ENCODE peak calls at places on chromosomes 13 and 19, in ten cellular contexts. One of them, this sample, is unnamed. For H3K4me1, the result is how much of the 10 kb centered on the place peaks cover.

GRCh38 chr19:57559008-57559403 is 657 bp downstream of the ZNF550 start:
- DNase-seq in foreskin keratinocyte: no peak
- DNase-seq in SJSA1: peak
- DNase-seq in mammary epithelial cell: peak
- DNase-seq in mucosa of descending colon: peak
- DNase-seq in cardiac muscle cell: peak
- DNase-seq in Caco-2: peak
- DNase-seq in CD8-positive, alpha-beta memory T cell: no peak
- DNase-seq in IMR-90: no peak
- DNase-seq in thyroid gland: peak
- DNase-seq in this sample: no peak

GRCh38 chr19:1038995-1039645 is 787 bp upstream of the ABCA7 start:
- DNase-seq in mucosa of descending colon: no peak
- DNase-seq in IMR-90: peak
- DNase-seq in mammary epithelial cell: no peak
- DNase-seq in cardiac muscle cell: no peak
- DNase-seq in foreskin keratinocyte: no peak
- DNase-seq in Caco-2: no peak
- DNase-seq in CD8-positive, alpha-beta memory T cell: peak
- DNase-seq in thyroid gland: no peak
- DNase-seq in SJSA1: no peak
- DNase-seq in this sample: no peak

GRCh38 chr19:22605275-22606211 is 28.6 kb upstream of the ZNF492 start:
- DNase-seq in CD8-positive, alpha-beta memory T cell: no peak
- DNase-seq in mucosa of descending colon: no peak
- DNase-seq in foreskin keratinocyte: no peak
- DNase-seq in cardiac muscle cell: no peak
- DNase-seq in Caco-2: no peak
- DNase-seq in thyroid gland: no peak
- DNase-seq in IMR-90: no peak
- DNase-seq in mammary epithelial cell: no peak
- DNase-seq in SJSA1: no peak
- DNase-seq in this sample: peak

GRCh38 chr13:100648354-100648753 is 26.2 kb downstream of the TMTC4 start:
- DNase-seq in foreskin keratinocyte: no peak
- DNase-seq in mammary epithelial cell: no peak
- DNase-seq in CD8-positive, alpha-beta memory T cell: no peak
- DNase-seq in Caco-2: no peak
- DNase-seq in thyroid gland: no peak
- DNase-seq in IMR-90: peak
- DNase-seq in cardiac muscle cell: no peak
- DNase-seq in mucosa of descending colon: no peak
- DNase-seq in SJSA1: no peak
- DNase-seq in this sample: no peak

GRCh38 chr19:23281663-23282276 is 31.6 kb upstream of the ZNF724 start:
- DNase-seq in CD8-positive, alpha-beta memory T cell: no peak
- DNase-seq in IMR-90: no peak
- DNase-seq in mammary epithelial cell: no peak
- DNase-seq in cardiac muscle cell: no peak
- DNase-seq in thyroid gland: no peak
- DNase-seq in SJSA1: no peak
- DNase-seq in Caco-2: no peak
- DNase-seq in foreskin keratinocyte: no peak
- DNase-seq in mucosa of descending colon: no peak
- DNase-seq in this sample: no peak

GRCh38 chr19:35995655-35995993 is 636 bp downstream of the SDHAF1 start:
- DNase-seq in mucosa of descending colon: peak
- DNase-seq in CD8-positive, alpha-beta memory T cell: peak
- DNase-seq in cardiac muscle cell: peak
- DNase-seq in mammary epithelial cell: peak
- DNase-seq in Caco-2: peak
- DNase-seq in foreskin keratinocyte: no peak
- DNase-seq in thyroid gland: peak
- DNase-seq in SJSA1: peak
- DNase-seq in IMR-90: peak
- DNase-seq in this sample: peak

GRCh38 chr19:11421607-11422098 is 2.5 kb upstream of the RGL3 start:
- DNase-seq in Caco-2: no peak
- DNase-seq in cardiac muscle cell: peak
- DNase-seq in IMR-90: no peak
- DNase-seq in mammary epithelial cell: no peak
- DNase-seq in foreskin keratinocyte: no peak
- DNase-seq in mucosa of descending colon: peak
- DNase-seq in CD8-positive, alpha-beta memory T cell: peak
- DNase-seq in SJSA1: no peak
- DNase-seq in thyroid gland: peak
- DNase-seq in this sample: peak

GRCh38 chr19:409515-410242 is 732 bp upstream of the C2CD4C start:
- DNase-seq in mucosa of descending colon: no peak
- DNase-seq in CD8-positive, alpha-beta memory T cell: no peak
- DNase-seq in IMR-90: no peak
- DNase-seq in Caco-2: peak
- DNase-seq in mammary epithelial cell: no peak
- DNase-seq in SJSA1: peak
- DNase-seq in foreskin keratinocyte: no peak
- DNase-seq in thyroid gland: no peak
- DNase-seq in cardiac muscle cell: peak
- DNase-seq in this sample: no peak

GRCh38 chr13:48827709-48828108 is 148.0 kb upstream of the FNDC3A start:
- DNase-seq in thyroid gland: no peak
- DNase-seq in cardiac muscle cell: no peak
- DNase-seq in SJSA1: no peak
- DNase-seq in mammary epithelial cell: no peak
- DNase-seq in Caco-2: no peak
- DNase-seq in CD8-positive, alpha-beta memory T cell: no peak
- DNase-seq in IMR-90: no peak
- DNase-seq in mucosa of descending colon: no peak
- DNase-seq in foreskin keratinocyte: no peak
- DNase-seq in this sample: no peak

GRCh38 chr13:49664606-49665005 is 26.7 kb downstream of the EBPL start:
- DNase-seq in Caco-2: no peak
- DNase-seq in mammary epithelial cell: no peak
- DNase-seq in SJSA1: no peak
- DNase-seq in IMR-90: no peak
- DNase-seq in CD8-positive, alpha-beta memory T cell: no peak
- DNase-seq in mucosa of descending colon: no peak
- DNase-seq in cardiac muscle cell: no peak
- DNase-seq in foreskin keratinocyte: no peak
- DNase-seq in thyroid gland: no peak
- DNase-seq in this sample: no peak

GRCh38 chr13:19071161-19071936 is 110.3 kb downstream of the TUBA3C start:
- DNase-seq in IMR-90: no peak
- DNase-seq in thyroid gland: no peak
- DNase-seq in mucosa of descending colon: no peak
- DNase-seq in foreskin keratinocyte: no peak
- DNase-seq in CD8-positive, alpha-beta memory T cell: no peak
- DNase-seq in Caco-2: no peak
- DNase-seq in SJSA1: no peak
- DNase-seq in mammary epithelial cell: no peak
- DNase-seq in cardiac muscle cell: no peak
- DNase-seq in this sample: no peak
- H3K4me1 ChIP-seq in IMR-90: under half
- H3K4me1 ChIP-seq in thyroid gland: under half
- H3K4me1 ChIP-seq in mucosa of descending colon: under half
- H3K4me1 ChIP-seq in foreskin keratinocyte: under half
- H3K4me1 ChIP-seq in CD8-positive, alpha-beta memory T cell: under half
- H3K4me1 ChIP-seq in Caco-2: under half
- H3K4me1 ChIP-seq in SJSA1: under half
- H3K4me1 ChIP-seq in mammary epithelial cell: under half
- H3K4me1 ChIP-seq in cardiac muscle cell: under half
- H3K4me1 ChIP-seq in this sample: under half

GRCh38 chr13:110229905-110230563 is 76.9 kb downstream of the COL4A1 start:
- DNase-seq in mammary epithelial cell: no peak
- DNase-seq in SJSA1: no peak
- DNase-seq in Caco-2: no peak
- DNase-seq in IMR-90: no peak
- DNase-seq in cardiac muscle cell: no peak
- DNase-seq in foreskin keratinocyte: no peak
- DNase-seq in CD8-positive, alpha-beta memory T cell: no peak
- DNase-seq in mucosa of descending colon: no peak
- DNase-seq in thyroid gland: no peak
- DNase-seq in this sample: no peak

GRCh38 chr13:110227416-110227815 is 79.5 kb downstream of the COL4A1 start:
- DNase-seq in foreskin keratinocyte: no peak
- DNase-seq in mucosa of descending colon: no peak
- DNase-seq in CD8-positive, alpha-beta memory T cell: no peak
- DNase-seq in cardiac muscle cell: no peak
- DNase-seq in thyroid gland: no peak
- DNase-seq in mammary epithelial cell: no peak
- DNase-seq in IMR-90: no peak
- DNase-seq in SJSA1: peak
- DNase-seq in Caco-2: no peak
- DNase-seq in this sample: no peak

GRCh38 chr13:110227864-110228643 is 78.9 kb downstream of the COL4A1 start:
- DNase-seq in foreskin keratinocyte: no peak
- DNase-seq in mammary epithelial cell: no peak
- DNase-seq in IMR-90: no peak
- DNase-seq in CD8-positive, alpha-beta memory T cell: no peak
- DNase-seq in cardiac muscle cell: no peak
- DNase-seq in mucosa of descending colon: no peak
- DNase-seq in SJSA1: peak
- DNase-seq in Caco-2: no peak
- DNase-seq in thyroid gland: no peak
- DNase-seq in this sample: no peak

GRCh38 chr13:110230661-110231347 is 76.2 kb downstream of the COL4A1 start:
- DNase-seq in thyroid gland: no peak
- DNase-seq in IMR-90: no peak
- DNase-seq in SJSA1: peak
- DNase-seq in foreskin keratinocyte: no peak
- DNase-seq in Caco-2: no peak
- DNase-seq in CD8-positive, alpha-beta memory T cell: no peak
- DNase-seq in mucosa of descending colon: no peak
- DNase-seq in cardiac muscle cell: no peak
- DNase-seq in mammary epithelial cell: no peak
- DNase-seq in this sample: no peak

GRCh38 chr13:110228936-110229904 is 77.7 kb downstream of the COL4A1 start:
- DNase-seq in SJSA1: peak
- DNase-seq in thyroid gland: no peak
- DNase-seq in CD8-positive, alpha-beta memory T cell: no peak
- DNase-seq in cardiac muscle cell: no peak
- DNase-seq in mucosa of descending colon: no peak
- DNase-seq in mammary epithelial cell: no peak
- DNase-seq in IMR-90: no peak
- DNase-seq in foreskin keratinocyte: no peak
- DNase-seq in Caco-2: no peak
- DNase-seq in this sample: no peak
- H3K4me1 ChIP-seq in SJSA1: half or more
- H3K4me1 ChIP-seq in thyroid gland: under half
- H3K4me1 ChIP-seq in CD8-positive, alpha-beta memory T cell: under half
- H3K4me1 ChIP-seq in cardiac muscle cell: under half
- H3K4me1 ChIP-seq in mucosa of descending colon: under half
- H3K4me1 ChIP-seq in mammary epithelial cell: under half
- H3K4me1 ChIP-seq in IMR-90: under half
- H3K4me1 ChIP-seq in foreskin keratinocyte: under half
- H3K4me1 ChIP-seq in Caco-2: under half
- H3K4me1 ChIP-seq in this sample: under half

DNA sequence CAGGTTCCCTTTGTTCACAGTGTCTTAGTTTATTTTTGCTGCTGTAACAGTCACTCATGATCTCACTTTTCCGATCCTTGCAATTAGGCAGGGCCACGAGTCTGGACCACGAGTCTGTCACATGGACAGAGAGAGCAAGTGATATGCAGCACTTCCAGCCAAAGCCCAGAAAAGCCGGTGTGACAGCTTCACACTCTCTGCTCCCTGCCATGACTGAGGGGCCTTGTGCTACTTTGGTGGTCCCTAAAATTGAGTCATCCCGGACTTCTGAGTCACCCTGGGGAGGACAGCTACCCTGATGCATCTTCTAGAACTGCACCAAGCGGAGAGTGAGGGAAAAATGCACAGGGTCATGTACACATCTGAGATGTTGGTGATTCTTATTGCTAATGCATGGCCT is 179.6 kb downstream of the EFNB2 start:
- DNase-seq in CD8-positive, alpha-beta memory T cell: no peak
- DNase-seq in mammary epithelial cell: no peak
- DNase-seq in cardiac muscle cell: no peak
- DNase-seq in Caco-2: no peak
- DNase-seq in SJSA1: peak
- DNase-seq in thyroid gland: no peak
- DNase-seq in foreskin keratinocyte: no peak
- DNase-seq in IMR-90: no peak
- DNase-seq in mucosa of descending colon: no peak
- DNase-seq in this sample: no peak
- H3K4me1 ChIP-seq in CD8-positive, alpha-beta memory T cell: under half
- H3K4me1 ChIP-seq in mammary epithelial cell: under half
- H3K4me1 ChIP-seq in cardiac muscle cell: under half
- H3K4me1 ChIP-seq in Caco-2: under half
- H3K4me1 ChIP-seq in SJSA1: under half
- H3K4me1 ChIP-seq in thyroid gland: under half
- H3K4me1 ChIP-seq in foreskin keratinocyte: under half
- H3K4me1 ChIP-seq in IMR-90: under half
- H3K4me1 ChIP-seq in mucosa of descending colon: under half
- H3K4me1 ChIP-seq in this sample: under half

DNA sequence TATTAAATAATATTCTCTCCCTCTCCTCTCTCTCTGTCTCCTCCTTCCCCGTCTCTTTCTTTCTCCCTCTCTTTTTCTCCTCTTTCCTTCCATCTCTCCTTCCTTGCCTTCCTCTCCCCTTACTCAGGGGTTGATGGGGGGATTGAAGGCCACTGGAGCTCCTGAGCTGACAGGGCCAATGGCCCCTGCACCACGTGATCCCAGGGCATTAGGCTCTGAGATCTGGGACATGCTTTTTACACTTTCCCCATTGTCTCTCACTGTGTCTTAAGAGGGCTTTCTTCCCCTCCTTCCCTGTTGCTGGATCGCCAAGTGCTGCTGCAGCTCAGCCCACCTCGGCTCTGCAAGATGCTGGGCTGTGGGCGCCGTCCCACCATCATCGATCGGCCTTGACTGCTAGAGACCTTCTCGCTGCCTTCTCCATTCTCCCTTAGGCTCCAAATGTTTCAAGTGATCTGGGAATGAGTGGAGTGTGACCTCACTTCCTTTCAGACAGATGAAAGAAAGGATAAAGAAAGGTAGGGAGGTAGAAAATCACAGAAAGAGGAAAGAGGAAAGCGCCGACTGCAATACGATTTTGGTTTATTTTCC is 42.2 kb downstream of the COL4A1 start:
- DNase-seq in foreskin keratinocyte: no peak
- DNase-seq in cardiac muscle cell: no peak
- DNase-seq in thyroid gland: no peak
- DNase-seq in mucosa of descending colon: no peak
- DNase-seq in CD8-positive, alpha-beta memory T cell: no peak
- DNase-seq in Caco-2: no peak
- DNase-seq in mammary epithelial cell: no peak
- DNase-seq in IMR-90: no peak
- DNase-seq in SJSA1: peak
- DNase-seq in this sample: no peak
- H3K4me1 ChIP-seq in foreskin keratinocyte: under half
- H3K4me1 ChIP-seq in cardiac muscle cell: under half
- H3K4me1 ChIP-seq in thyroid gland: under half
- H3K4me1 ChIP-seq in mucosa of descending colon: under half
- H3K4me1 ChIP-seq in CD8-positive, alpha-beta memory T cell: under half
- H3K4me1 ChIP-seq in Caco-2: under half
- H3K4me1 ChIP-seq in mammary epithelial cell: under half
- H3K4me1 ChIP-seq in IMR-90: under half
- H3K4me1 ChIP-seq in SJSA1: half or more
- H3K4me1 ChIP-seq in this sample: under half

DNA sequence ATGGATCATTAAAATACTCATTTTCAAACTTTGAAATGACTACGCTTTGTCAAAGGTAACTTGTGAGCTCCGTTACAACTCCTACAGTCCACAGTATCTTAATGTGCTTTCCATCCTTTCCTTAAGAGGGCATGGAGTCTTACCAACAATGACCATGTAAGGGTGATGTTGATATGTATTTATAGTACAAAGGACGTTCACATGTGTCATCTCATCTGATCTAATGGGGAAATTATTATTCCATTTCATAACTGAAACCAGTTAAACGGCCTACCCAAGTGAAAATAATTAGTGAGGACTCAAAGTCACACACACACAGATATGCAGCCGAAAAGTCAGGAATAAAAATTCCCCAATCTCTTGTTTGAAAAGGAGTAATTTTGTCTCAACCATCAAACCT is 9.6 kb downstream of the USP12 start:
- DNase-seq in mucosa of descending colon: no peak
- DNase-seq in IMR-90: peak
- DNase-seq in mammary epithelial cell: no peak
- DNase-seq in thyroid gland: no peak
- DNase-seq in SJSA1: no peak
- DNase-seq in CD8-positive, alpha-beta memory T cell: no peak
- DNase-seq in cardiac muscle cell: no peak
- DNase-seq in Caco-2: no peak
- DNase-seq in foreskin keratinocyte: no peak
- DNase-seq in this sample: no peak
- H3K4me1 ChIP-seq in mucosa of descending colon: under half
- H3K4me1 ChIP-seq in IMR-90: under half
- H3K4me1 ChIP-seq in mammary epithelial cell: under half
- H3K4me1 ChIP-seq in thyroid gland: under half
- H3K4me1 ChIP-seq in SJSA1: under half
- H3K4me1 ChIP-seq in CD8-positive, alpha-beta memory T cell: under half
- H3K4me1 ChIP-seq in cardiac muscle cell: under half
- H3K4me1 ChIP-seq in Caco-2: under half
- H3K4me1 ChIP-seq in foreskin keratinocyte: under half
- H3K4me1 ChIP-seq in this sample: under half